ENCODE peak calls at places on chromosomes 6 and 20, in eight cellular contexts. I is fibroblast of lung, O is astrocyte of the spinal cord, E is BJ, K is upper lobe of right lung, Q is transverse colon, S is AG10803, L is fibroblast of mammary gland. J is an unnamed sample.

GRCh38 chr20:19969106-19969505 is 48.1 kb upstream of the NAA20 start:
- DNase-seq in I (no peak), O (no peak), E (no peak), K (no peak), Q (no peak), S (no peak), L (no peak), J (no peak)

GRCh38 chr20:44271915-44272663 is 25.0 kb downstream of the GDAP1L1 start:
- DNase-seq in I (no peak), O (no peak), E (no peak), K (no peak), Q (no peak), S (no peak), L (no peak), J (no peak)

GRCh38 chr20:3871549-3872265 is 17.5 kb upstream of the PANK2 start:
- DNase-seq in I (no peak), O (no peak), E (no peak), K (no peak), Q (no peak), S (no peak), L (no peak), J (peak; percentile 50)

GRCh38 chr6:116385911-116386310 is 15.2 kb downstream of the DSE start:
- DNase-seq in I (no peak), O (no peak), E (no peak), K (no peak), Q (no peak), S (peak; percentile 64), L (peak; percentile 61), J (no peak)

GRCh38 chr6:142942805-142943227 is 2.2 kb downstream of the HIVEP2 start:
- DNase-seq in I (peak; percentile 65), O (peak; percentile 62), E (no peak), K (no peak), Q (no peak), S (peak; percentile 58), L (peak; percentile 60), J (peak; percentile 75)

GRCh38 chr6:155273438-155273837 is 9.6 kb downstream of the CLDN20 start:
- DNase-seq in I (peak; percentile 71), O (peak; percentile 97), E (no peak), K (no peak), Q (no peak), S (peak; percentile 81), L (peak; percentile 98), J (peak; percentile 96)

GRCh38 chr20:63774348-63774735 is 34.8 kb downstream of the SLC2A4RG start:
- DNase-seq in I (peak; percentile 18), O (no peak), E (no peak), K (no peak), Q (no peak), S (no peak), L (no peak), J (no peak)

GRCh38 chr6:62516287-62517152 is 230.5 kb upstream of the KHDRBS2 start:
- DNase-seq in I (no peak), O (no peak), E (no peak), K (no peak), Q (no peak), S (no peak), L (no peak), J (no peak)

GRCh38 chr6:52503344-52503747 is 73.5 kb downstream of the TRAM2 start:
- DNase-seq in I (no peak), O (peak; percentile 51), E (no peak), K (no peak), Q (no peak), S (no peak), L (no peak), J (no peak)

GRCh38 chr6:75076009-75076408 is 129.8 kb downstream of the COL12A1 start:
- DNase-seq in I (no peak), O (no peak), E (no peak), K (no peak), Q (no peak), S (no peak), L (no peak), J (no peak)

GRCh38 chr20:24027229-24027628 is 38.6 kb upstream of the GGTLC1 start:
- DNase-seq in I (no peak), O (no peak), E (no peak), K (peak; percentile 75), Q (peak; percentile 53), S (peak; percentile 4), L (no peak), J (peak; percentile 70)

GRCh38 chr6:128415387-128415786 is 105.0 kb downstream of the PTPRK start:
- DNase-seq in I (no peak), O (no peak), E (no peak), K (no peak), Q (no peak), S (no peak), L (no peak), J (no peak)

GRCh38 chr20:46368902-46369268 is 37.5 kb downstream of the ELMO2 start:
- DNase-seq in I (no peak), O (no peak), E (no peak), K (no peak), Q (no peak), S (no peak), L (peak; percentile 46), J (no peak)

GRCh38 chr20:20712004-20712473 is 405 bp downstream of the RALGAPA2 start:
- DNase-seq in I (peak; percentile 11), O (no peak), E (no peak), K (no peak), Q (peak; percentile 46), S (no peak), L (no peak), J (no peak)

GRCh38 chr20:9514461-9515210 is at the start of gene LAMP5:
- DNase-seq in I (peak; percentile 32), O (peak; percentile 33), E (no peak), K (no peak), Q (no peak), S (peak; percentile 11), L (peak; percentile 19), J (peak; percentile 33)

GRCh38 chr6:149477544-149477943 is 7.3 kb downstream of the ZC3H12D start:
- DNase-seq in I (no peak), O (no peak), E (no peak), K (no peak), Q (no peak), S (no peak), L (no peak), J (no peak)

GRCh38 chr6:149476789-149477455 is 7.9 kb downstream of the ZC3H12D start:
- DNase-seq in I (no peak), O (no peak), E (no peak), K (no peak), Q (no peak), S (no peak), L (no peak), J (no peak)

GRCh38 chr6:149482542-149483261 is 2.1 kb downstream of the ZC3H12D start:
- DNase-seq in I (no peak), O (no peak), E (no peak), K (no peak), Q (no peak), S (no peak), L (no peak), J (no peak)

GRCh38 chr6:149480502-149481280 is 4.1 kb downstream of the ZC3H12D start:
- DNase-seq in I (no peak), O (no peak), E (no peak), K (no peak), Q (no peak), S (no peak), L (no peak), J (no peak)

GRCh38 chr6:149478631-149479314 is 6.0 kb downstream of the ZC3H12D start:
- DNase-seq in I (no peak), O (no peak), E (no peak), K (no peak), Q (no peak), S (no peak), L (no peak), J (no peak)
- H3K4me3 ChIP-seq in I (no peak overlapping the region), O (no peak overlapping the region), E (no peak overlapping the region), K (no peak overlapping the region), Q (no peak overlapping the region), S (no peak overlapping the region), L (no peak overlapping the region), J (no peak overlapping the region)

DNA sequence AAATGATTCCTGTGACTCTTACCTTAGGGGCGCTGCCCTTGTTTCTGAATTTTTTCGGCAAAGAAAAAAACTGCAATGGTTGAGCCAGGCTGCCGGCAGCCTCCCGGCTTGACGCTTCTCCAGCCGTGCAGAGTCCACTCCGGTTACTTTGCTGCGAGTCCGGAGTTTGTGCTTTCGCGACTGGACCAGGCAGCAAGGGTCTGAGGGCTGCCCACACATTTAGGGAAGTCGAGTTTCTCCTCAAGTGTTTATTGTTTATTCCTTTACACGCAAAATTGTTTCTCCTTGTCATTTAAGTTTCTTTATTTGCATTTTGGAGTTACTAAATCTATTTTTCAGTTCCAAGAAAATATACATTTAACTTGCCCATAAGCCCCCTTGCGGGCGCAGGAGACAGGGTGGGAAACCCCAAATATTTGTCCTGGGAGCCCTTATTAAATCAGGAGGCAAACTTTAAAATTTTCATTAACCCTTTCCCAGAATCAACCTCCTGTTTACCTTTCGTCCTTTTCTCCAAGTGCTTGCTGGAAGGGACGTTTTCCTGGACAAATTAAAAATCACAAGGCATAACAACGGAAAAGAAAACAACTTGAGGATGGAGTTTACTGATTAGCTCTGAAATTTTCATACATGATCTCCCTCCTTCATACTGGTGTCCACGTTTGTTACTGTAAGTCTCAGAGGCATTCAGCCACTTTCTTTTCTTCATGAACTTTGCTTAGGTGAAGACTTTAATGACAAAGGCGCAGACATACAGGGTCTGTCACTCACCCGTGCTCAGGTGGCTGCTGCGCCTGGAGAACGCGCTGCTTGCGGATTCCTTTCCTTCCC is 1.7 kb upstream of the PDE10A start:
- DNase-seq in I (no peak), O (no peak), E (no peak), K (no peak), Q (no peak), S (no peak), L (no peak), J (peak; percentile 48)
- H3K4me3 ChIP-seq in I (no peak overlapping the region), O (peak overlapping the region; percentile 13), E (no peak overlapping the region), K (peak overlapping the region; percentile 50), Q (no peak overlapping the region), S (no peak overlapping the region), L (no peak overlapping the region), J (peak overlapping the region; percentile 77)

DNA sequence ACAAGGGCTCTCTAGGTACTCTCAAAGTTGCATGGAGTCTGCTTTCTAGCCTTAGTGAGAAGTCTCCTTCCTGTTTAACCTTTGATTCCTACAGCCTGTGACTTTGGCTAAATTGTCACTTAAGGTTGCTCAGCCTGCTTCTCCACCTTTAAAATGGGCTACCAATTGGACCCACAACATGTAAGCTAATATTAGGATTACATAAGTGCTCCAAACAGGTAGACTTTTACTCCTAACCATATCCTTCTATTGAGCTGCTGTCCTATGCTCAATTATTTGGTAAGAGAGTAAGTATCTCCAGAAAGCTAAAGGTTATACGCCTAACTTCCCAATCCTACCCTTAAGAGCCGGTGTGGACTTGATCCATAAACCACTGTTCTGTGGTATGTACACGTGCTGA is 2.9 kb downstream of the PCNA start:
- DNase-seq in I (no peak), O (no peak), E (no peak), K (no peak), Q (no peak), S (no peak), L (no peak), J (no peak)
- H3K4me3 ChIP-seq in I (peak overlapping the region; percentile 85), O (no peak overlapping the region), E (no peak overlapping the region), K (no peak overlapping the region), Q (no peak overlapping the region), S (no peak overlapping the region), L (no peak overlapping the region), J (no peak overlapping the region)

GRCh38 chr6:121944361-121944760 is 455.1 kb upstream of the HSF2 start:
- DNase-seq in I (no peak), O (peak; percentile 44), E (no peak), K (no peak), Q (no peak), S (peak; percentile 79), L (peak; percentile 28), J (peak; percentile 17)
- H3K4me3 ChIP-seq in I (no peak overlapping the region), O (no peak overlapping the region), E (no peak overlapping the region), K (no peak overlapping the region), Q (no peak overlapping the region), S (no peak overlapping the region), L (no peak overlapping the region), J (no peak overlapping the region)

J was measured in choroid plexus epithelial cell.